ENCODE peak calls at places on chromosome 14, in four cellular contexts. C is C1 segment of cervical spinal cord, I is GOT3, U is EL. G is an unnamed sample.

GRCh38 chr14:33352821-33353220 is 414.1 kb downstream of the NPAS3 start:
- DNase-seq in C (no peak), I (no peak), U (no peak), G (no peak)

GRCh38 chr14:68407275-68407674 is 385.6 kb downstream of the ZFP36L1 start:
- DNase-seq in C (no peak), I (no peak), U (no peak), G (no peak)

GRCh38 chr14:99413972-99414371 is 66.7 kb downstream of the SETD3 start:
- DNase-seq in C (no peak), I (no peak), U (no peak), G (no peak)

GRCh38 chr14:66233571-66233970 is 252.6 kb upstream of the CCDC196 start:
- DNase-seq in C (no peak), I (no peak), U (no peak), G (no peak)

GRCh38 chr14:90545966-90546751 is 149.3 kb downstream of the CALM1 start:
- DNase-seq in C (peak; percentile 71), I (no peak), U (no peak), G (no peak)

GRCh38 chr14:23360496-23360895 is 4.5 kb downstream of the EFS start:
- DNase-seq in C (peak; percentile 49), I (no peak), U (no peak), G (no peak)

GRCh38 chr14:51540364-51540763 is 111.3 kb upstream of the FRMD6 start:
- DNase-seq in C (no peak), I (no peak), U (peak; percentile 75), G (no peak)

GRCh38 chr14:70665448-70666363 is 24.0 kb downstream of the TTC9 start:
- DNase-seq in C (no peak), I (no peak), U (peak; percentile 87), G (peak; percentile 32)

GRCh38 chr14:72515779-72516770 is 377.8 kb downstream of the DPF3 start:
- DNase-seq in C (no peak), I (no peak), U (peak; percentile 65), G (peak; percentile 21)

GRCh38 chr14:80784824-80785223 is 156.7 kb downstream of the CEP128 start:
- DNase-seq in C (no peak), I (no peak), U (no peak), G (no peak)

GRCh38 chr14:73008501-73008900 is 18.4 kb downstream of the ZFYVE1 start:
- DNase-seq in C (no peak), I (no peak), U (peak; percentile 33), G (no peak)

GRCh38 chr14:60724080-60724618 is at the start of gene SIX4:
- DNase-seq in C (peak; percentile 29), I (no peak), U (peak; percentile 85), G (peak; percentile 89)

GRCh38 chr14:21734457-21735074 is 60.9 kb upstream of the OR4E1 start:
- DNase-seq in C (no peak), I (no peak), U (peak; percentile 52), G (peak; percentile 63)

GRCh38 chr14:78172428-78172827 is 2.3 kb downstream of the NRXN3 start:
- DNase-seq in C (no peak), I (no peak), U (no peak), G (no peak)

GRCh38 chr14:58298880-58299664 is 717 bp downstream of the ARID4A start:
- DNase-seq in C (peak; percentile 64), I (no peak), U (peak; percentile 20), G (no peak)

GRCh38 chr14:104283197-104284106 is 145.1 kb downstream of the KIF26A start:
- DNase-seq in C (no peak), I (no peak), U (no peak), G (no peak)

GRCh38 chr14:64695071-64695470 is 9.2 kb upstream of the PLEKHG3 start:
- DNase-seq in C (no peak), I (no peak), U (peak; percentile 11), G (no peak)

GRCh38 chr14:92728781-92729364 is 19.6 kb downstream of the LGMN start:
- DNase-seq in C (no peak), I (no peak), U (peak; percentile 31), G (no peak)

GRCh38 chr14:31529053-31529452 is 32.2 kb upstream of the NUBPL start:
- DNase-seq in C (no peak), I (no peak), U (no peak), G (no peak)

GRCh38 chr14:75094896-75095295 is 25.5 kb downstream of the ZC2HC1C start:
- DNase-seq in C (no peak), I (no peak), U (no peak), G (no peak)

GRCh38 chr14:88422919-88423318 is 37.5 kb downstream of the SPATA7 start:
- DNase-seq in C (no peak), I (no peak), U (peak; percentile 87), G (no peak)

GRCh38 chr14:60197629-60198318 is 32.6 kb upstream of the DHRS7 start:
- DNase-seq in C (no peak), I (no peak), U (peak; percentile 50), G (no peak)

GRCh38 chr14:77203611-77204456 is 22.2 kb downstream of the TMEM63C start:
- DNase-seq in C (peak; percentile 53), I (no peak), U (no peak), G (no peak)

GRCh38 chr14:76550534-76550933 is 174.6 kb downstream of the ESRRB start:
- DNase-seq in C (no peak), I (no peak), U (peak; percentile 8), G (peak; percentile 13)

GRCh38 chr14:90693413-90693812 is 122.8 kb downstream of the TTC7B start:
- DNase-seq in C (no peak), I (no peak), U (no peak), G (no peak)

GRCh38 chr14:68314642-68315041 is 478.2 kb downstream of the ZFP36L1 start:
- DNase-seq in C (no peak), I (no peak), U (no peak), G (no peak)

GRCh38 chr14:95370076-95370475 is 50.4 kb upstream of the CLMN start:
- DNase-seq in C (no peak), I (no peak), U (no peak), G (no peak)

GRCh38 chr14:70257526-70257925 is 68.8 kb upstream of the SLC8A3 start:
- DNase-seq in C (no peak), I (no peak), U (peak; percentile 11), G (no peak)